ENCODE peak calls at places on chromosome 7, in six cellular contexts. H is esophagus muscularis mucosa, Y is SK-N-SH, R is breast epithelium, Q is sigmoid colon, K is HCT116. J is an unnamed sample.

GRCh38 chr7:7051221-7051877 is 131.0 kb upstream of the C1GALT1 start:
- DNase-seq in H (no peak), Y (no peak), R (no peak), Q (no peak), K (no peak), J (no peak)

GRCh38 chr7:135650831-135651573 is 11.3 kb upstream of the STMP1 start:
- DNase-seq in H (no peak), Y (no peak), R (no peak), Q (no peak), K (no peak), J (no peak)

GRCh38 chr7:50728184-50728583 is 54.5 kb downstream of the GRB10 start:
- DNase-seq in H (no peak), Y (no peak), R (no peak), Q (no peak), K (no peak), J (no peak)

GRCh38 chr7:134660242-134660785 is 13.7 kb downstream of the BPGM start:
- DNase-seq in H (no peak), Y (no peak), R (no peak), Q (no peak), K (no peak), J (no peak)

GRCh38 chr7:17062433-17063383 is 180.9 kb upstream of the AGR3 start:
- DNase-seq in H (no peak), Y (no peak), R (no peak), Q (no peak), K (no peak), J (no peak)

GRCh38 chr7:28800150-28800549 is 158.0 kb downstream of the TRIL start:
- DNase-seq in H (no peak), Y (no peak), R (no peak), Q (peak; percentile 70), K (no peak), J (no peak)

GRCh38 chr7:93366816-93367215 is 134.7 kb downstream of the VPS50 start:
- DNase-seq in H (no peak), Y (no peak), R (no peak), Q (no peak), K (no peak), J (no peak)

GRCh38 chr7:34454381-34454780 is 203.6 kb upstream of the NPSR1 start:
- DNase-seq in H (no peak), Y (no peak), R (no peak), Q (no peak), K (no peak), J (no peak)

GRCh38 chr7:77930496-77930895 is 131.9 kb downstream of the PHTF2 start:
- DNase-seq in H (no peak), Y (no peak), R (no peak), Q (no peak), K (no peak), J (no peak)

GRCh38 chr7:69062020-69062760 is 536.1 kb upstream of the AUTS2 start:
- DNase-seq in H (no peak), Y (no peak), R (no peak), Q (no peak), K (no peak), J (no peak)

GRCh38 chr7:141906285-141906684 is 9.9 kb upstream of the OR9A4 start:
- DNase-seq in H (no peak), Y (no peak), R (no peak), Q (no peak), K (no peak), J (no peak)

GRCh38 chr7:157521061-157521731 is 184.4 kb downstream of the DNAJB6 start:
- DNase-seq in H (no peak), Y (no peak), R (peak; percentile 49), Q (peak; percentile 58), K (no peak), J (peak; percentile 16)

GRCh38 chr7:83936056-83936703 is 258.4 kb downstream of the SEMA3A start:
- DNase-seq in H (no peak), Y (peak; percentile 57), R (no peak), Q (peak; percentile 72), K (peak; percentile 69), J (peak; percentile 47)
- H3K27ac ChIP-seq in H (no peak overlapping the region), Y (no peak overlapping the region), R (no peak overlapping the region), Q (no peak overlapping the region), K (no peak overlapping the region), J (no peak overlapping the region)

GRCh38 chr7:128361463-128362441 is at the start of gene PRRT4:
- DNase-seq in H (no peak), Y (peak; percentile 73), R (no peak), Q (peak; percentile 70), K (no peak), J (peak; percentile 40)

GRCh38 chr7:128358233-128358632 is 3.3 kb downstream of the PRRT4 start:
- DNase-seq in H (no peak), Y (no peak), R (no peak), Q (no peak), K (no peak), J (no peak)

GRCh38 chr7:128357366-128357662 is 4.2 kb downstream of the PRRT4 start:
- DNase-seq in H (no peak), Y (peak; percentile 95), R (no peak), Q (no peak), K (no peak), J (no peak)

GRCh38 chr7:128359939-128360338 is 1.6 kb downstream of the PRRT4 start:
- DNase-seq in H (no peak), Y (peak; percentile 29), R (no peak), Q (no peak), K (no peak), J (no peak)

DNA sequence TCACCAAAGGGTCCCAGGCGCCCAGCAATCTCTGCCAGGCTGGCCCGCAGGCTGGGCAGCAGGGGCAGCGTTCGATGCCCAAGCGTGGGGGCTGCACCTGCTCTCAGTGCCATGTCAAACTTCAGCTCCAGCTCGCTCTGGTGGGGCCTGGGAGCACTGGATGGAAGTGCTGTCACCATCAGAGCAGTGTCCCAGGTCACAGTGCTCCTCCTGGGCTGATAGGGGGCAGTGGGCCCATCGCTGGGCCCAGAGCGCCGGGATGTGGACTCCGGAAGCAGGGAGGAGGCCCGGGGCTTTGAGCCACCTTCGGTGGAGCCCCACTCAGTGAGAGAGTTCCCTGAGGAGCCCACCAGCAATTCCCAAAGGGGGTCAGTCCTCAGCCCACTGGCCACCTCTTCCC is 2.2 kb downstream of the PRRT4 start:
- DNase-seq in H (no peak), Y (no peak), R (no peak), Q (no peak), K (no peak), J (no peak)
- H3K27me3 ChIP-seq in H (no peaks in the 10 kb centered on the region), Y (peaks cover 33% of the 10 kb centered on the region), R (no peaks in the 10 kb centered on the region), Q (peaks cover 9% of the 10 kb centered on the region), K (peaks cover 5% of the 10 kb centered on the region), J (peaks cover 59% of the 10 kb centered on the region)

DNA sequence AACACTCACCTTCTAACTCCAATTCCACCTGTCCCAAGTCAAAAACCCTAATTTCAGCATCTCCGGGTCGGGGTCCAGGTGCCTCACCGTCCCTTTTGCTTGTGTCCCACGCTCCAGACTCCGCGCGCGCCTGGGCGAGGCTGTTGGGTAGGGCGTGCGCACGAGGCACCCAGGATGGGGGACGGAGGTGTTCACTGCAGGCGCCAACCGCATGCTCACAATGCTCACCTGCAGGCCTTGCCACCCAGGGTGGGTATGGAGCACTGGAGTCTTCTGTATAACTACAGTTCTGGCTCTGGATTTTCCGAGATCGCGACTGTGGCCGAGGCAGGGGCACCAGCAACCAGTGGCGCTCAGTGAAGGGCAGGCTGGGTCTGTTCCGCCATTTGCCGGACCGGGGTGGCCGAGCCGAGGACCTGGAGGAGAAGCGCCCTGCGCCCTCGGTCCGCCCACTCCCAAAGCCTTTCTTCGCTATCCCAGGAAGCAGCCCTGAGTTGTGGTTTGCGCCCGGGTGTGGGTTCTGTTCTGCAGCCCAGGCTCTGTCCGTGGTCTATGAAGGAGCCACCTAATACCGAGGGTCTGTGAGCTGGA is 8.7 kb downstream of the FAM200A start:
- DNase-seq in H (no peak), Y (no peak), R (no peak), Q (no peak), K (no peak), J (no peak)
- TF ChIP-seq POLR2AphosphoS5 in H (no peak), Y (no peak), R (no peak), Q (no peak), K (no peak), J (no peak)

GRCh38 chr7:20219446-20220292 is 2.5 kb upstream of the MACC1 start:
- DNase-seq in H (no peak), Y (no peak), R (no peak), Q (peak; percentile 80), K (no peak), J (peak; percentile 84)
- H3K27ac ChIP-seq in H (peak overlapping the region; percentile 52), Y (no peak overlapping the region), R (peak overlapping the region; percentile 82), Q (peak overlapping the region; percentile 61), K (no peak overlapping the region), J (peak overlapping the region; percentile 88)

GRCh38 chr7:1329966-1330915 is 97.6 kb downstream of the UNCX start:
- DNase-seq in H (no peak), Y (peak; percentile 45), R (no peak), Q (no peak), K (no peak), J (no peak)

GRCh38 chr7:1331026-1331425 is 98.4 kb downstream of the UNCX start:
- DNase-seq in H (no peak), Y (peak; percentile 47), R (no peak), Q (peak; percentile 48), K (no peak), J (no peak)

GRCh38 chr7:1329261-1329660 is 96.6 kb downstream of the UNCX start:
- DNase-seq in H (no peak), Y (no peak), R (no peak), Q (no peak), K (no peak), J (no peak)

GRCh38 chr7:1336509-1336908 is 103.8 kb downstream of the UNCX start:
- DNase-seq in H (no peak), Y (no peak), R (no peak), Q (no peak), K (no peak), J (no peak)

DNA sequence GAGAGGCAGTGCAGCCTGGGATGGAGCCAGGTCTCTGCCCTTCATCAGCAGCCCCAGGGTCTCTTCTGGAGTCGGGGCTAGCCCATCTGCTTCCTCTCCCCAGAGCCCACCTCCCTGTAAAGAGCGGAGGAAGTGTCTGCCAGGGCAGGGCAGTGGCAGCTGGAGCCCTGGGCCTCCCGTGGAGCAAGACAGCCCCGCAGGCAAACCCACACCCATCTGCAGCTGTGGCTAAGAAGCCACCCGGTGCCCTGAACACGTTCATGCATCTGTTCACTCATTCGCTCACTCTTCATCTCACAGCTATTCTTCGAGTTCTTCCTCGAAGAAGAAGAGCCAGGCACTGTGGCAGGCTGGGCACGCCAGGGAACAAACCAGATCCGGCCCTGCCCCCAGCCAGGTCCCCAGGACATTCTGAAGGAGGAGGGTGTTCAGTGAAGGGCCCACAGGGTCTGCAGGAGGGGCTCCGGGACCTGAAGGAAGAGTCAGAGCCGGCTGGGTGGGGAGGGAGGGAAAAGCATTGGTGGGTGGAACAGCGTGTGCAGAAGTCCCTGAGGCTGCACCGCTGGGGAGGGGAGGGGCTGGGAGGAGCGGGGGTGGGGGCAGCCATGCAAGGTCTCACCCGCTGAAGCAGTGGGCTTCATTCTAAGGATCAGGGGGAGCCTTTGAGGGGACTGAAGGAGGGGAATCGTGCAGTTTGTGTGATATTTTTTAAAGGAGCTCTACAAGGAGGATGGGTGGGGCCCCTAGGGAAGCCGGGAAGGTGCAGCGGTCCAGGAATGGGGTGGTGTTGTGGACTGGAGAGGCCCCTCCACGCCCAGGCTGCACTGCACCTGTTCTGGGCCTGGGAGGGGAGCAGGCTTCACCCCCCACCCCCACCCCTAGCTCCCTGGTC is 99.2 kb downstream of the UNCX start:
- DNase-seq in H (no peak), Y (peak; percentile 52), R (no peak), Q (peak; percentile 44), K (no peak), J (no peak)
- H3K27me3 ChIP-seq in H (no peaks in the 10 kb centered on the region), Y (peaks cover 90% of the 10 kb centered on the region), R (no peaks in the 10 kb centered on the region), Q (peaks cover 63% of the 10 kb centered on the region), K (no peaks in the 10 kb centered on the region), J (no peaks in the 10 kb centered on the region)

GRCh38 chr7:101435461-101436225 is 73.0 kb downstream of the COL26A1 start:
- DNase-seq in H (no peak), Y (peak; percentile 59), R (no peak), Q (no peak), K (no peak), J (no peak)
- TF ChIP-seq POLR2AphosphoS5 in H (no peak), Y (no peak), R (no peak), Q (no peak), K (no peak), J (no peak)

GRCh38 chr7:35596061-35596460 is 98.9 kb downstream of the HERPUD2 start:
- DNase-seq in H (no peak), Y (no peak), R (no peak), Q (no peak), K (no peak), J (no peak)
- H3K27ac ChIP-seq in H (no peak overlapping the region), Y (no peak overlapping the region), R (no peak overlapping the region), Q (no peak overlapping the region), K (no peak overlapping the region), J (no peak overlapping the region)